ENCODE peak calls at places on chromosomes 4 and X, in four cellular contexts. Y, A, Z and N are unnamed samples.

GRCh38 chr4:24795666-24796381 is 451 bp downstream of the SOD3 start:
- DNase-seq in Y (no peak), A (no peak), Z (no peak), N (no peak)

GRCh38 chr4:15961778-15962510 is 1.0 kb downstream of the FGFBP2 start:
- DNase-seq in Y (no peak), A (no peak), Z (no peak), N (no peak)

GRCh38 chr4:122960298-122960985 is 38.0 kb upstream of the NUDT6 start:
- DNase-seq in Y (no peak), A (no peak), Z (no peak), N (no peak)

GRCh38 chr4:52979020-52979419 is 116.9 kb downstream of the RASL11B start:
- DNase-seq in Y (no peak), A (no peak), Z (no peak), N (no peak)

GRCh38 chrX:136711147-136711546 is 63.2 kb downstream of the CD40LG start:
- DNase-seq in Y (no peak), A (no peak), Z (no peak), N (no peak)

GRCh38 chr4:112840061-112840460 is 203.1 kb downstream of the LARP7 start:
- DNase-seq in Y (no peak), A (no peak), Z (peak), N (no peak)

GRCh38 chr4:172601195-172601594 is 567.4 kb upstream of the GALNT7 start:
- DNase-seq in Y (no peak), A (no peak), Z (no peak), N (no peak)

GRCh38 chr4:105714071-105714521 is 5.5 kb downstream of the GSTCD start:
- DNase-seq in Y (no peak), A (no peak), Z (peak), N (no peak)

GRCh38 chr4:183413562-183414200 is 30.8 kb upstream of the CDKN2AIP start:
- DNase-seq in Y (no peak), A (no peak), Z (no peak), N (no peak)

GRCh38 chr4:151797131-151797530 is 36.3 kb upstream of the GATB start:
- DNase-seq in Y (peak), A (no peak), Z (no peak), N (no peak)

GRCh38 chr4:5142726-5143125 is 91.4 kb downstream of the STK32B start:
- DNase-seq in Y (peak), A (no peak), Z (no peak), N (no peak)

GRCh38 chr4:88009871-88010270 is 2.4 kb downstream of the PKD2 start:
- DNase-seq in Y (no peak), A (no peak), Z (no peak), N (no peak)

GRCh38 chr4:93407493-93408275 is 420.9 kb upstream of the ATOH1 start:
- DNase-seq in Y (no peak), A (no peak), Z (no peak), N (no peak)

GRCh38 chr4:158825443-158826036 is 56.7 kb downstream of the FNIP2 start:
- DNase-seq in Y (no peak), A (no peak), Z (no peak), N (no peak)

GRCh38 chr4:186840771-186841301 is 117.2 kb upstream of the FAT1 start:
- DNase-seq in Y (no peak), A (no peak), Z (no peak), N (no peak)

GRCh38 chrX:22800806-22801205 is 199.0 kb upstream of the DDX53 start:
- DNase-seq in Y (no peak), A (no peak), Z (no peak), N (no peak)

GRCh38 chrX:46757593-46757992 is 1.3 kb downstream of the SLC9A7 start:
- DNase-seq in Y (no peak), A (no peak), Z (no peak), N (no peak)

GRCh38 chr4:134691915-134692314 is 490.3 kb upstream of the PABPC4L start:
- DNase-seq in Y (no peak), A (no peak), Z (no peak), N (no peak)